ENCODE peak calls at places on chromosomes 11 and 22, in six cellular contexts. L is stomach; B is adrenal gland; W is tibial artery; C is heart left ventricle; Y is CD4-positive, alpha-beta T cell. T is an unnamed sample. For H3K27me3, the result is how much of the 10 kb centered on the place peaks cover.

GRCh38 chr11:38278457-38279141 is 1680.6 kb upstream of the RAG2 start:
- DNase-seq in L (no peak), B (no peak), W (no peak), C (no peak), Y (no peak), T (no peak)

GRCh38 chr11:69071956-69072355 is 23.2 kb downstream of the TPCN2 start:
- DNase-seq in L (no peak), B (no peak), W (no peak), C (no peak), Y (no peak), T (no peak)

GRCh38 chr11:15863411-15863810 is 492.9 kb downstream of the SOX6 start:
- DNase-seq in L (no peak), B (no peak), W (no peak), C (no peak), Y (no peak), T (no peak)

GRCh38 chr11:620935-621814 is 3.6 kb downstream of the CDHR5 start:
- DNase-seq in L (no peak), B (no peak), W (no peak), C (no peak), Y (peak), T (no peak)

GRCh38 chr11:121671276-121672168 is 218.8 kb upstream of the SORL1-AS1 start:
- DNase-seq in L (no peak), B (no peak), W (no peak), C (no peak), Y (no peak), T (peak)

GRCh38 chr11:102256251-102256650 is 61.0 kb upstream of the BIRC3 start:
- DNase-seq in L (no peak), B (no peak), W (no peak), C (no peak), Y (no peak), T (no peak)

GRCh38 chr22:24758164-24758799 is 16.2 kb downstream of the PIWIL3 start:
- DNase-seq in L (peak), B (peak), W (no peak), C (peak), Y (peak), T (peak)

GRCh38 chr11:114928260-114928870 is 250.0 kb downstream of the NXPE2 start:
- DNase-seq in L (no peak), B (no peak), W (no peak), C (no peak), Y (no peak), T (no peak)

GRCh38 chr11:47998733-47999359 is 18.5 kb downstream of the PTPRJ start:
- DNase-seq in L (no peak), B (no peak), W (peak), C (no peak), Y (no peak), T (no peak)

GRCh38 chr11:114263510-114264170 is 32.6 kb upstream of the NNMT start:
- DNase-seq in L (no peak), B (no peak), W (no peak), C (peak), Y (no peak), T (no peak)

GRCh38 chr11:70207531-70208131 is 4.5 kb downstream of the FADD start:
- DNase-seq in L (no peak), B (no peak), W (no peak), C (no peak), Y (no peak), T (no peak)

GRCh38 chr22:37126383-37126782 is 16.9 kb upstream of the TMPRSS6 start:
- DNase-seq in L (no peak), B (no peak), W (no peak), C (no peak), Y (no peak), T (peak)

GRCh38 chr22:30516731-30517130 is 11.2 kb upstream of the SEC14L4 start:
- DNase-seq in L (no peak), B (no peak), W (no peak), C (no peak), Y (no peak), T (no peak)

GRCh38 chr11:71240865-71241691 is 11.3 kb downstream of the SHANK2 start:
- DNase-seq in L (peak), B (peak), W (no peak), C (peak), Y (peak), T (peak)

GRCh38 chr11:68263444-68264035 is 8.2 kb downstream of the C11orf24 start:
- DNase-seq in L (no peak), B (no peak), W (no peak), C (no peak), Y (no peak), T (no peak)

GRCh38 chr11:88508808-88509581 is 171.5 kb upstream of the CTSC start:
- DNase-seq in L (no peak), B (peak), W (peak), C (no peak), Y (no peak), T (peak)

GRCh38 chr11:86637976-86638375 is 34.4 kb downstream of the ME3 start:
- DNase-seq in L (no peak), B (no peak), W (no peak), C (no peak), Y (no peak), T (no peak)

GRCh38 chr11:129089279-129089678 is 102.8 kb downstream of the ARHGAP32 start:
- DNase-seq in L (no peak), B (no peak), W (no peak), C (no peak), Y (no peak), T (no peak)

GRCh38 chr22:32776397-32776796 is 25.1 kb upstream of the TIMP3 start:
- DNase-seq in L (no peak), B (no peak), W (no peak), C (no peak), Y (no peak), T (no peak)

GRCh38 chr11:100746448-100746847 is 59.4 kb downstream of the ARHGAP42 start:
- DNase-seq in L (no peak), B (no peak), W (no peak), C (no peak), Y (no peak), T (no peak)

GRCh38 chr11:2215561-2216399 is 44.2 kb upstream of the TH start:
- DNase-seq in L (no peak), B (no peak), W (peak), C (no peak), Y (peak), T (no peak)

GRCh38 chr22:43777204-43777671 is 34.9 kb downstream of the EFCAB6 start:
- DNase-seq in L (no peak), B (no peak), W (no peak), C (no peak), Y (no peak), T (no peak)

GRCh38 chr11:47148274-47148673 is 28.4 kb downstream of the ARFGAP2 start:
- DNase-seq in L (no peak), B (no peak), W (no peak), C (no peak), Y (no peak), T (no peak)

GRCh38 chr11:45887587-45887986 is 2.1 kb downstream of the MAPK8IP1 start:
- DNase-seq in L (no peak), B (no peak), W (no peak), C (no peak), Y (no peak), T (no peak)

GRCh38 chr11:45638051-45638450 is 27.4 kb downstream of the CHST1 start:
- DNase-seq in L (no peak), B (no peak), W (no peak), C (no peak), Y (no peak), T (no peak)

GRCh38 chr11:44766112-44766971 is 39.6 kb downstream of the TSPAN18 start:
- DNase-seq in L (peak), B (peak), W (peak), C (peak), Y (no peak), T (peak)

GRCh38 chr22:35116817-35117216 is 50.9 kb downstream of the ISX start:
- DNase-seq in L (no peak), B (no peak), W (no peak), C (no peak), Y (no peak), T (no peak)

GRCh38 chr11:100961633-100962032 is 168.0 kb downstream of the PGR start:
- DNase-seq in L (no peak), B (no peak), W (no peak), C (no peak), Y (no peak), T (no peak)

DNA sequence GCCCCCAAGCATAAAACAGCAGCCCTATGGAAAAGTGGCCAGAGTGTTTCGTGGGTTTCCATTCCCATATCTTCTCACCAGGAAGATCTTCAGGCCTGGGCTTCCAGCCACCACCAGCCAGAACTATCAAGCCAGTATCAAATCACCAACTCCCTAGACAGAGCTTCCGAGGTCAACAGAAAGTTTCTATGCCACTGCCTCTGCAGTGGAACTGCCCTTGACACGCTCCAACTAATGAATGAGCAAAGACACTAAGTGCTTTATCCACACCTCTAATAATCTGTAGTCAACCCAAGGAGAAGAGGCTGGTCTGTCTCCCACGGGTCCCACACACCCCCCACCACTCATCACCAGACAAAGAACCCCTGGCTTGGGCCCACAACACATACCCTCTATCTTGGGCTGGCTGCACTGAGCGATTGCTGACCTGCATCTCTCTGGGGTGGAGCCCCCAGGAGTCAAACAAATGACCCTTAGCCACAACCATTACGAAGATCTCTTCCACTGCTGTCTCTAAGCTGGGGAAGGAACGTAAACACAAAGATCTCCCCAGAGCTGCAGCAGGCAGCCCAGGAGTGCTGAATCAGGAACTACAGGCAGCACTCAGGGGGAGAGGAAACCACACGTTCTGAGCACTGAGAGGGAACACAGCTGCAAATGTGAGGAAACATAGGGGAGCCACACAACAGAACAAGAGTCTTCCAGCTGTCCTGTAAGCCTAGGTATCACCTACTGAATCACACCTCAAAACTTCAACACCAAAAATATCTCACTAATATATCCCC is 9.7 kb downstream of the OR5AN1 start:
- DNase-seq in L (no peak), B (no peak), W (no peak), C (no peak), Y (no peak), T (no peak)
- TF ChIP-seq CTCF in L (no peak), B (no peak), W (no peak), C (no peak), Y (no peak), T (no peak)

DNA sequence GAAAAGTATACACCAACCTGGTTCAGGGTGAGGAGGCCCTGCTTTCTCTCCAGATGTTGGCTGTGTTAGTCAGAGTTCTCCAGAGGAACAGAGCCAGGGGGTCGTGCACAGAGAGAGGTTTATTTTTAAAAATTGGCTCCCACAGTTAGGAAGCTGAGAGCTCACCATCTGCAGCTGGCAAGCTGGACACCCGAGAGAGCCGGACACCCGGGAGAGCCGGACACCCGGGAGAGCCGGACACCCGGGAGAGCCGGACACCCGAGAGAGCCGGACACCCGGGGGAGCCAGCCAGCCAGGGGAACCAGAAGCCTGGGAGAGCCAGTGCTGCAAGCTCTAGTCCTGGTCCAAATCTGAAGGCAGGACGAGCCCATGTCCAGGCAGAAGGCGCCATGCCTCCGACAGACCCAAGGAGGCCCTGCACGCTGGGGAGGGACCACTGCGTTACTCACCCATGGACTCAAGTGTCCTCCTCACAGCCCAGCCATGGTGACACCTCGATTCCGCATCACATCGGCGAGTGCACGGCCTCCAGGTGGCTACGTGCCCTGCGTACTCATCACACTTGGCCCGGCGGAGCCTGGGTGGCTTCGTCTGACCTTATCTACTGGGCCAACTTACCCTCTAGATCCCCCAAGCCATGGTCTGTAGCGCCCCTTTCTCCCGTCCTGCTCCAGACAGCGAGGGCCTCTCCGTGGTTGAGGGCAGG is 99.0 kb downstream of the BRD1 start:
- DNase-seq in L (peak), B (no peak), W (no peak), C (no peak), Y (no peak), T (no peak)
- H3K27me3 ChIP-seq in L (half or more), B (under half), W (under half), C (under half), Y (under half), T (under half)

DNA sequence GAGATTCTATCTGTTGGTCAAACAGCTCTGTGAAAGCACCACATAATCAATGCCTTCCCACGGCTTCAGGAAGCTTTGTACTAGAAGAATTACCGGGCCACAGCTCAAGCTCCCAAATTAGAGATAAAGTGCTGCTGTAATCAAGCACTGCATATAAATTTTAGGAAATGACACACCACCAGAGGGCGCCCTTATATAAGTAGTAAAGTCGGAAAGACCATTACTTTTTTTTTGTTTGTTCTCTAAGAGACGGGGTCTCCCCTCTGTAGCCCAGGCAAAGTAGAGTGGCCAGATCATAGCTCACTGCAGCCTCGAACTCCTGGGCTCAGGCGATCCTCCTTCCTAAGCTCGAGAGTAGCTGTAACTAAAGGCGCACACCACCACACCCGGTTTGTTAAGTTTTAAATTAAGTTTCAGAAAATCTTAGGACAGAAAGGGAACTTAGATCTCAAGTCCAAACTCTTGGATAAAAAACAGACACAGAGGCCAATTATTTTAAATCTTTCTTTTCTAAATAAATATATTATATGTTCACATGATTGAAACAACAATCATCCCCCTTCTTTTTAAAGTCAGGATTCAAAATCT is 32.6 kb downstream of the PRCP start:
- DNase-seq in L (peak), B (peak), W (peak), C (peak), Y (peak), T (peak)
- TF ChIP-seq CTCF in L (no peak), B (peak), W (peak), C (peak), Y (peak), T (peak)

DNA sequence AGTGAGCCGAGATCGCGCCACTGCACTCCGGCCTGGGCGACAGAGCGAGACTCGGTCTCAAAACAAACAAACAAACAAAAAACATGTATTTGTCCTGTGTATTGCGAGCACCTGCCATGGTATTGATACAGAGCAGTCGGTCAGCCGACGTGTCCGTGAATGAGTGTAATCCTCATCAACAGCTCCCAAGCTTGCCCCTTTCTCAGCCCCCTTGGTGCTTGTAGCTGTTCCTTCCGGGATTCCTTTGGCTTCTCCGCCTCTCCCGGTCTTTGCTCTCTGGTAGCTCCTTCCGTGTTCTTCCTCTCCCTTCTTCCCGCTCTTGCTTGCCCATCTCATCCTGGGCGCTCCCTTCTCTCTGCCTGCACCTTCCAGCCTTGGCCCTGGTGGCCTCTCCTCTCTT is 10.9 kb downstream of the ZNF74 start:
- DNase-seq in L (no peak), B (no peak), W (peak), C (no peak), Y (no peak), T (no peak)
- H3K27me3 ChIP-seq in L (under half), B (under half), W (under half), C (under half), Y (under half), T (under half)